ENCODE peak calls at places on chromosome 21, in five cellular contexts. One of them, this sample, is unnamed.

GRCh38 chr21:31912501-31912900 is 39.7 kb downstream of the HUNK start:
- DNase-seq in lower lobe of right lung: no peak
- DNase-seq in A549: no peak
- DNase-seq in GM12865: no peak
- DNase-seq in cardiac fibroblast: no peak
- DNase-seq in this sample: no peak

GRCh38 chr21:32888971-32889370 is 117.4 kb upstream of the PAXBP1 start:
- DNase-seq in lower lobe of right lung: no peak
- DNase-seq in cardiac fibroblast: peak
- DNase-seq in GM12865: no peak
- DNase-seq in A549: no peak
- DNase-seq in this sample: no peak

GRCh38 chr21:25567472-25567871 is 39.8 kb downstream of the MRPL39 start:
- DNase-seq in lower lobe of right lung: no peak
- DNase-seq in A549: no peak
- DNase-seq in cardiac fibroblast: no peak
- DNase-seq in GM12865: peak
- DNase-seq in this sample: no peak

GRCh38 chr21:17463441-17463840 is 49.4 kb upstream of the CXADR start:
- DNase-seq in A549: peak
- DNase-seq in cardiac fibroblast: peak
- DNase-seq in GM12865: no peak
- DNase-seq in lower lobe of right lung: no peak
- DNase-seq in this sample: no peak

GRCh38 chr21:38165466-38166213 is 91.2 kb upstream of the KCNJ15 start:
- DNase-seq in A549: no peak
- DNase-seq in lower lobe of right lung: no peak
- DNase-seq in GM12865: no peak
- DNase-seq in cardiac fibroblast: peak
- DNase-seq in this sample: no peak

GRCh38 chr21:41229527-41230248 is 61.7 kb downstream of the BACE2 start:
- DNase-seq in lower lobe of right lung: no peak
- DNase-seq in cardiac fibroblast: no peak
- DNase-seq in A549: no peak
- DNase-seq in GM12865: no peak
- DNase-seq in this sample: no peak

GRCh38 chr21:26280715-26281310 is 110.2 kb upstream of the APP start:
- DNase-seq in lower lobe of right lung: no peak
- DNase-seq in A549: no peak
- DNase-seq in cardiac fibroblast: no peak
- DNase-seq in GM12865: no peak
- DNase-seq in this sample: no peak

GRCh38 chr21:14554948-14555347 is 8.8 kb upstream of the SAMSN1 start:
- DNase-seq in lower lobe of right lung: no peak
- DNase-seq in A549: no peak
- DNase-seq in GM12865: no peak
- DNase-seq in cardiac fibroblast: peak
- DNase-seq in this sample: no peak

GRCh38 chr21:39232926-39233325 is 49.7 kb upstream of the PSMG1 start:
- DNase-seq in cardiac fibroblast: peak
- DNase-seq in lower lobe of right lung: no peak
- DNase-seq in GM12865: no peak
- DNase-seq in A549: no peak
- DNase-seq in this sample: no peak

GRCh38 chr21:40732998-40733397 is 114.0 kb downstream of the DSCAM start:
- DNase-seq in A549: no peak
- DNase-seq in lower lobe of right lung: no peak
- DNase-seq in cardiac fibroblast: no peak
- DNase-seq in GM12865: no peak
- DNase-seq in this sample: no peak

GRCh38 chr21:39597595-39598185 is 15.1 kb upstream of the B3GALT5 start:
- DNase-seq in GM12865: no peak
- DNase-seq in A549: no peak
- DNase-seq in lower lobe of right lung: no peak
- DNase-seq in cardiac fibroblast: no peak
- DNase-seq in this sample: no peak

GRCh38 chr21:36646011-36646410 is 52.9 kb upstream of the SIM2 start:
- DNase-seq in A549: no peak
- DNase-seq in lower lobe of right lung: no peak
- DNase-seq in GM12865: no peak
- DNase-seq in cardiac fibroblast: no peak
- DNase-seq in this sample: no peak

GRCh38 chr21:26850116-26850643 is 5.0 kb upstream of the ADAMTS1 start:
- DNase-seq in cardiac fibroblast: peak
- DNase-seq in A549: peak
- DNase-seq in GM12865: peak
- DNase-seq in lower lobe of right lung: no peak
- DNase-seq in this sample: peak

GRCh38 chr21:18049461-18049860 is 195.2 kb upstream of the CHODL start:
- DNase-seq in GM12865: no peak
- DNase-seq in cardiac fibroblast: no peak
- DNase-seq in lower lobe of right lung: no peak
- DNase-seq in A549: no peak
- DNase-seq in this sample: no peak

GRCh38 chr21:38322551-38322950 is 65.8 kb downstream of the KCNJ15 start:
- DNase-seq in GM12865: no peak
- DNase-seq in lower lobe of right lung: no peak
- DNase-seq in cardiac fibroblast: peak
- DNase-seq in A549: no peak
- DNase-seq in this sample: no peak

GRCh38 chr21:39388038-39388810 is 39.3 kb upstream of the HMGN1 start:
- DNase-seq in lower lobe of right lung: peak
- DNase-seq in cardiac fibroblast: peak
- DNase-seq in GM12865: peak
- DNase-seq in A549: peak
- DNase-seq in this sample: peak

GRCh38 chr21:36722370-36723368 is 23.8 kb downstream of the SIM2 start:
- DNase-seq in A549: no peak
- DNase-seq in GM12865: no peak
- DNase-seq in cardiac fibroblast: no peak
- DNase-seq in lower lobe of right lung: no peak
- DNase-seq in this sample: no peak

GRCh38 chr21:36902331-36902730 is 64.1 kb downstream of the HLCS start:
- DNase-seq in A549: no peak
- DNase-seq in GM12865: no peak
- DNase-seq in lower lobe of right lung: no peak
- DNase-seq in cardiac fibroblast: no peak
- DNase-seq in this sample: no peak

GRCh38 chr21:32770514-32771133 is 931 bp downstream of the PAXBP1 start:
- DNase-seq in A549: peak
- DNase-seq in GM12865: peak
- DNase-seq in cardiac fibroblast: peak
- DNase-seq in lower lobe of right lung: no peak
- DNase-seq in this sample: no peak

GRCh38 chr21:36788116-36788515 is 89.2 kb downstream of the SIM2 start:
- DNase-seq in GM12865: no peak
- DNase-seq in cardiac fibroblast: no peak
- DNase-seq in A549: peak
- DNase-seq in lower lobe of right lung: peak
- DNase-seq in this sample: no peak

GRCh38 chr21:36551326-36551725 is 71.4 kb upstream of the CLDN14 start:
- DNase-seq in A549: no peak
- DNase-seq in GM12865: no peak
- DNase-seq in lower lobe of right lung: no peak
- DNase-seq in cardiac fibroblast: no peak
- DNase-seq in this sample: no peak

GRCh38 chr21:36697473-36698159 is 1.3 kb upstream of the SIM2 start:
- DNase-seq in A549: no peak
- DNase-seq in lower lobe of right lung: no peak
- DNase-seq in cardiac fibroblast: no peak
- DNase-seq in GM12865: no peak
- DNase-seq in this sample: no peak

GRCh38 chr21:40846566-40847411 is at the start of gene DSCAM:
- DNase-seq in lower lobe of right lung: no peak
- DNase-seq in cardiac fibroblast: peak
- DNase-seq in GM12865: no peak
- DNase-seq in A549: no peak
- DNase-seq in this sample: no peak

GRCh38 chr21:31888936-31889371 is 16.1 kb downstream of the HUNK start:
- DNase-seq in GM12865: no peak
- DNase-seq in cardiac fibroblast: no peak
- DNase-seq in A549: peak
- DNase-seq in lower lobe of right lung: no peak
- DNase-seq in this sample: no peak

GRCh38 chr21:17613242-17613676 is 558 bp upstream of the BTG3 start:
- DNase-seq in cardiac fibroblast: peak
- DNase-seq in GM12865: no peak
- DNase-seq in A549: peak
- DNase-seq in lower lobe of right lung: peak
- DNase-seq in this sample: no peak

GRCh38 chr21:39281207-39281606 is 32.2 kb downstream of the BRWD1 start:
- DNase-seq in cardiac fibroblast: no peak
- DNase-seq in A549: no peak
- DNase-seq in lower lobe of right lung: no peak
- DNase-seq in GM12865: no peak
- DNase-seq in this sample: no peak

GRCh38 chr21:40618216-40618615 is 228.7 kb downstream of the DSCAM start:
- DNase-seq in lower lobe of right lung: no peak
- DNase-seq in cardiac fibroblast: no peak
- DNase-seq in A549: no peak
- DNase-seq in GM12865: no peak
- DNase-seq in this sample: no peak

GRCh38 chr21:31673513-31673912 is 14.0 kb downstream of the SOD1 start:
- DNase-seq in cardiac fibroblast: no peak
- DNase-seq in A549: no peak
- DNase-seq in lower lobe of right lung: no peak
- DNase-seq in GM12865: no peak
- DNase-seq in this sample: no peak

GRCh38 chr21:38506606-38507331 is 8.5 kb upstream of the ERG start:
- DNase-seq in GM12865: no peak
- DNase-seq in cardiac fibroblast: no peak
- DNase-seq in lower lobe of right lung: no peak
- DNase-seq in A549: no peak
- DNase-seq in this sample: peak

GRCh38 chr21:46664316-46664995 is 29.0 kb downstream of the PRMT2 start:
- DNase-seq in GM12865: no peak
- DNase-seq in cardiac fibroblast: no peak
- DNase-seq in lower lobe of right lung: no peak
- DNase-seq in A549: no peak
- DNase-seq in this sample: no peak

GRCh38 chr21:14116080-14116481 is 94.7 kb downstream of the LIPI start:
- DNase-seq in lower lobe of right lung: no peak
- DNase-seq in GM12865: peak
- DNase-seq in cardiac fibroblast: no peak
- DNase-seq in A549: no peak
- DNase-seq in this sample: no peak

GRCh38 chr21:37176716-37177115 is 90.4 kb downstream of the VPS26C start:
- DNase-seq in lower lobe of right lung: no peak
- DNase-seq in GM12865: no peak
- DNase-seq in A549: no peak
- DNase-seq in cardiac fibroblast: no peak
- DNase-seq in this sample: no peak

GRCh38 chr21:25885880-25886279 is 151.1 kb downstream of the GABPA start:
- DNase-seq in A549: no peak
- DNase-seq in GM12865: no peak
- DNase-seq in cardiac fibroblast: peak
- DNase-seq in lower lobe of right lung: no peak
- DNase-seq in this sample: no peak

GRCh38 chr21:37682908-37683307 is 233.3 kb downstream of the KCNJ6 start:
- DNase-seq in cardiac fibroblast: peak
- DNase-seq in GM12865: no peak
- DNase-seq in lower lobe of right lung: no peak
- DNase-seq in A549: no peak
- DNase-seq in this sample: no peak

GRCh38 chr21:32413697-32414578 is 1.4 kb downstream of the EVA1C start:
- DNase-seq in GM12865: no peak
- DNase-seq in lower lobe of right lung: peak
- DNase-seq in A549: no peak
- DNase-seq in cardiac fibroblast: peak
- DNase-seq in this sample: no peak

GRCh38 chr21:33948096-33948950 is 32.7 kb upstream of the ATP5PO start:
- DNase-seq in A549: peak
- DNase-seq in GM12865: peak
- DNase-seq in lower lobe of right lung: peak
- DNase-seq in cardiac fibroblast: peak
- DNase-seq in this sample: peak
- H3K4me3 ChIP-seq in A549: peak
- H3K4me3 ChIP-seq in GM12865: peak
- H3K4me3 ChIP-seq in lower lobe of right lung: peak
- H3K4me3 ChIP-seq in cardiac fibroblast: no peak
- H3K4me3 ChIP-seq in this sample: peak

DNA sequence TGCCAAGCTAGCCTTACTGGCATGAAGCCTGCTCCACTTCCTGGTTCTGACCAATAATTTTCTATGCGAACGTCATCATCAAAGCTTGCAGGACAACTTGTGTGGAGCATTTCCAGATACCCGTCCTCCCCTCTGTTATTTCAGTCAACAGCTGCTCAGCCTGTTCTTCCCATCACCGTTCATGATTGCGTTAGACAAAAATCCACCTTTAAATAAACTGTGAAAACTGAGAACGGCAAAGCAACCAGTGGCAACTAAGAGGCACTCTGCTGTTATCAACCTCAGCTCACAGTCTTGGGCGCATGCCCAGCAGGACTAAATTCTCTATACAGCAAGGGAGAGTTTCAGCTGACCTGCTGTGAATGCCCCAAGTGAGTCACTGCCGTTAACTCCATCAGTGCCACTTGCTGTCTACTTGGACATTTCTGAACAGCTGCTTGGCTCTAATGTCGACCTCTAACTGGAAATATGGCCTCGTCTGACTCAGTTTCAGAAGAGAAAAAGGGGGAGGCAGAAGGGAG is 207.4 kb upstream of the RUNX1 start:
- DNase-seq in cardiac fibroblast: peak
- DNase-seq in GM12865: no peak
- DNase-seq in lower lobe of right lung: peak
- DNase-seq in A549: peak
- DNase-seq in this sample: no peak
- H3K4me3 ChIP-seq in cardiac fibroblast: no peak
- H3K4me3 ChIP-seq in GM12865: no peak
- H3K4me3 ChIP-seq in lower lobe of right lung: no peak
- H3K4me3 ChIP-seq in A549: peak
- H3K4me3 ChIP-seq in this sample: no peak

DNA sequence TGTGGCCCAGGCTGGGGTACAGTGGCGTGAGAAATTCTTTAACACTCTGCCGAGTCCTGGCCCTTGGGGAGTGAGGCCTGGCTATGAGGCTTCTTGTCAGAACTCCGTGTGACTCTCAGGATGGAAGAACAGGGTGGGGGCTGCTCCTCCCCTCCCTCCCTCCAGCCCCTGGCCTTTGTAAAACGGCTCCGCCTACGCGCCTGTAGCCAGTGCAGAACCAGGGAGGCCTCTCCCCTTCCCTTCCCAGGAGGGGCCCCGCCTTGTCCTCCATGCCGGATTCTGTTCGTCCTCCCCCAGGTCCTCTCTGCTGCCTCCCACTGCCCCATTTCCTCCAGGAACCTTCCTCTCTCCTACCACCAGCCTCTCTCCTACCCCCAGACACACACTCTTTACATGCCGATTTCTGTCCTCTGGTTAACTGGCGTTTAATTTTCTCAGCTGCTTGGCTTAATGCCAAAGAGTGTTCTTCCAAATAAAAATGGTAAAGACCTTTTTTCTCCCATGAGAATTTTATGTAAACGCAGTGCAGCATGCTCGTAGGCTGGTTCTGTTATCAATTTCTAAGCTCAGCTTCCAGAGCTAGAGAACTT is 21.0 kb downstream of the PDE9A start:
- DNase-seq in GM12865: no peak
- DNase-seq in A549: no peak
- DNase-seq in lower lobe of right lung: no peak
- DNase-seq in cardiac fibroblast: peak
- DNase-seq in this sample: no peak
- H3K4me3 ChIP-seq in GM12865: no peak
- H3K4me3 ChIP-seq in A549: no peak
- H3K4me3 ChIP-seq in lower lobe of right lung: no peak
- H3K4me3 ChIP-seq in cardiac fibroblast: no peak
- H3K4me3 ChIP-seq in this sample: no peak

GRCh38 chr21:15872236-15872635 is 142.5 kb downstream of the USP25 start:
- DNase-seq in GM12865: no peak
- DNase-seq in cardiac fibroblast: no peak
- DNase-seq in lower lobe of right lung: no peak
- DNase-seq in A549: no peak
- DNase-seq in this sample: no peak
- H3K4me3 ChIP-seq in GM12865: no peak
- H3K4me3 ChIP-seq in cardiac fibroblast: no peak
- H3K4me3 ChIP-seq in lower lobe of right lung: no peak
- H3K4me3 ChIP-seq in A549: no peak
- H3K4me3 ChIP-seq in this sample: no peak